ENCODE peak calls at places on chromosome 6, in five cellular contexts. D, A, T, C and G are unnamed samples.

GRCh38 chr6:157656437-157657005 is 166.5 kb upstream of the SNX9 start:
- DNase-seq in D (no peak), A (peak), T (peak), C (peak), G (no peak)

GRCh38 chr6:106488494-106489369 is 128.2 kb downstream of the CRYBG1 start:
- DNase-seq in D (no peak), A (no peak), T (no peak), C (no peak), G (no peak)

GRCh38 chr6:105317607-105318533 is 85.0 kb downstream of the PREP start:
- DNase-seq in D (no peak), A (no peak), T (no peak), C (no peak), G (no peak)

GRCh38 chr6:3481640-3482039 is 24.8 kb upstream of the SLC22A23 start:
- DNase-seq in D (no peak), A (no peak), T (no peak), C (no peak), G (no peak)

GRCh38 chr6:119426619-119427018 is 77.1 kb upstream of the MAN1A1 start:
- DNase-seq in D (no peak), A (no peak), T (no peak), C (no peak), G (no peak)

GRCh38 chr6:77536701-77537100 is 73.4 kb upstream of the HTR1B start:
- DNase-seq in D (no peak), A (no peak), T (no peak), C (no peak), G (no peak)

GRCh38 chr6:53410508-53411258 is 61.9 kb upstream of the ELOVL5 start:
- DNase-seq in D (peak), A (peak), T (no peak), C (no peak), G (peak)

GRCh38 chr6:170124836-170125235 is 166.0 kb downstream of the DLL1 start:
- DNase-seq in D (peak), A (no peak), T (peak), C (peak), G (no peak)

GRCh38 chr6:88629838-88630462 is 333.5 kb downstream of the RNGTT start:
- DNase-seq in D (no peak), A (no peak), T (no peak), C (no peak), G (no peak)

GRCh38 chr6:3230275-3231212 is 3.1 kb upstream of the TUBB2B start:
- DNase-seq in D (no peak), A (peak), T (no peak), C (no peak), G (no peak)

GRCh38 chr6:44289726-44290125 is 19.5 kb downstream of the TMEM151B start:
- DNase-seq in D (no peak), A (no peak), T (no peak), C (no peak), G (no peak)

GRCh38 chr6:149683256-149683860 is 34.5 kb downstream of the LATS1 start:
- DNase-seq in D (no peak), A (no peak), T (no peak), C (no peak), G (no peak)

GRCh38 chr6:116648161-116648560 is 20.4 kb downstream of the ZUP1 start:
- DNase-seq in D (no peak), A (peak), T (no peak), C (no peak), G (no peak)

GRCh38 chr6:111894951-111895350 is 21.7 kb upstream of the FYN start:
- DNase-seq in D (no peak), A (peak), T (no peak), C (no peak), G (no peak)

GRCh38 chr6:38234934-38235678 is 404.6 kb downstream of the BTBD9 start:
- DNase-seq in D (no peak), A (no peak), T (no peak), C (no peak), G (no peak)

GRCh38 chr6:155695495-155695894 is 239.9 kb upstream of the NOX3 start:
- DNase-seq in D (no peak), A (no peak), T (no peak), C (no peak), G (no peak)
- TF ChIP-seq POLR2A in D (no peak), A (no peak), T (no peak), C (no peak), G (no peak)

GRCh38 chr6:33080127-33081089 is 4.6 kb downstream of the HLA-DPB1 start:
- DNase-seq in D (peak), A (peak), T (peak), C (no peak), G (peak)
- TF ChIP-seq POLR2A in D (no peak), A (no peak), T (no peak), C (no peak), G (peak)

DNA sequence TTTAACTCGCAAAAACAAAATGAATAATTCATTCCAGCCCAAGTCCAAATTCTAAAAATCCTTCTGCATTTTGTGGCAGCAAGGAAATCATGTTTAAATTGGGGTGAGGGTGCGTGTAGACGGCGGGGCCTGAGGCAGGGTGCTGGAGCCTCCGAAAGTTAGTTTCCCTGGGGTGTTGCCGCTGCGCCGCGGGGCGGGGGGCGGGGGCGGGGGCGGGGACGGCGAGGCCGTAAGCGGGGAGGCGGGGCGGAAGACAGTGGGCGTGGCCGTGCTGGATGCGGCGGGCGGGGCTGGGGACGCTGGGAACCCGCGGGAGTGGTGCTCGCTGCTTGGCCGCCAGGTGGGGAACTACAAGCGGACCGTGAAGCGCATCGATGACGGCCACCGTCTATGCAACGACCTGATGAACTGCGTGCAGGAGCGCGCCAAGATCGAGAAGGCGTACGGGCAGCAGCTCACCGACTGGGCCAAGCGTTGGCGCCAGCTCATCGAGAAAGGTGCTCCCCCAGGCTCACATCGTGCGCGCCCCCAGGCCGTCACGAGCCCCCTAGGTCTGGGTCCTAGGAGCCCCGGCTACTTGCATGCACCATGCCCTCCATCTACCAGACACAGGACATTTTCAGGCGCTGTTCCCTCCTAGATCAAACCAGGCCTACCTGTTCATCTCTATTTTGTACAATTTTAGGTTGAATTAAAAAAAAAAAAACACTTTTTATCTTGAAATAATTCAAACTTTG is 29.0 kb downstream of the SPDEF start:
- DNase-seq in D (peak), A (peak), T (peak), C (peak), G (peak)
- TF ChIP-seq POLR2A in D (no peak), A (no peak), T (no peak), C (no peak), G (no peak)

DNA sequence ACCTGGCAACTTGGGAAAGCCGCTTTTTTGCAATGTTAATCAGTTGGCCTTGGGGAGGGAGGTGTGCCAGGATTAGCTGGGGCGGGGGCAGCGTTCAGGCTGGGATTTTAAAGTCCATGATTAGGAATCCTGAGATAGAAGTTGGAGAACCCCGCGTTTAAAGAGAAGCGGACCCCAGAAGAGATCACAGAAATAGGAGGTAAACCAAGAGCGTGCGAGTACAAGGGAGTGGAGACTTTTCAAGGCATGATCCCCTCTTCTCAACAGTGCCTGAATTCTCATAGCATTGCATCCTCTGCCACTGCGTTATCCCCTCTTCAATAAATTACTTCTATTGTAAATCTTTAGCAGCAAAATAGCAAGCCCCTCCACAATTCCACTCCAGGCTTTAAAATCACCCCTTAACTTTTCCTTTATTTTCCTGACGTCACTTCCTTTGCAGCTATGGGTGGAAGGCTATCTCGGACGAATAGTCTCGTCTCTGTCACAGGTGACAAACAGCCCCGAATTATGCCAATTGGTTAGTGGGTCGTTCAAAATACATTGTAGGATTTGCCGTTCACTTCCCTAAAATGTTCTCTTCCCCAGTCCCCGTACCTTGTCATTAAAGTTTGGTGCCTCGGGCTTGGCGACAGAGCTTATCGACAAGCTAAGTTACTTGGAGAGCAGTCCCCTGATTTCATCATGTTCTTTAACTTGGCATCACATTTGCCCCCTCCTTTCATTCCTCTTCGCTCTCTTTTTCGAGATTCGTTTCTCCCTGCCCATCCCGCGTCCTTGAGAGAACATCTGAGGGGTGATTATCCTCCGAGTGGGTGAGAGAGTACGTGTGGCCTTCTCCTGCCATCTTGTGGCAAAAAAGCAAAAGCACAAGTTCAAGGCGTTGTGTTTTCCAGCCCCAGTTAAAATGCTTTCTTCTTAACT is 17.1 kb downstream of the OR2B2 start:
- DNase-seq in D (no peak), A (peak), T (peak), C (no peak), G (peak)
- TF ChIP-seq POLR2A in D (no peak), A (no peak), T (no peak), C (peak), G (peak)

GRCh38 chr6:30344868-30345671 is at the start of gene RPP21:
- DNase-seq in D (peak), A (peak), T (peak), C (peak), G (peak)
- TF ChIP-seq POLR2A in D (peak), A (peak), T (peak), C (peak), G (peak)

GRCh38 chr6:57248311-57248895 is 26.3 kb upstream of the RAB23 start:
- DNase-seq in D (no peak), A (no peak), T (no peak), C (no peak), G (no peak)
- TF ChIP-seq POLR2A in D (no peak), A (no peak), T (no peak), C (no peak), G (no peak)

GRCh38 chr6:143060354-143060805 is 309 bp upstream of the AIG1 start:
- DNase-seq in D (peak), A (peak), T (peak), C (peak), G (peak)
- TF ChIP-seq POLR2A in D (no peak), A (peak), T (no peak), C (no peak), G (peak)

GRCh38 chr6:80106418-80107235 is at the start of gene BCKDHB:
- DNase-seq in D (peak), A (peak), T (peak), C (peak), G (peak)
- TF ChIP-seq POLR2A in D (no peak), A (peak), T (peak), C (peak), G (peak)